ENCODE peak calls at places on chromosomes 16 and 17, in ten cellular contexts. L is SHP77; B is caudate nucleus; K is tibial nerve; T is stimulated activated CD4-positive, alpha-beta T cell treated with anti-CD3 and anti-CD28 coated beads, Interleukin-1b, Interleukin-23, amount 100 ng/mL, for 4 hours; I is anterior cingulate cortex; V is right lobe of liver; R is NCI-H748 treated with DMSO at 0.1 percent for 48 hours; W is NCI-H524; C is HEK293T. H is an unnamed sample.

GRCh38 chr16:54879681-54880080 is 51.0 kb upstream of the IRX5 start:
- DNase-seq in V (no peak), C (no peak), W (no peak), T (no peak), I (no peak), L (no peak), B (no peak), K (no peak), R (no peak), H (no peak)

GRCh38 chr16:7377231-7377630 is 44.6 kb downstream of the RBFOX1 start:
- DNase-seq in K (no peak), V (no peak), C (no peak), I (no peak), T (no peak), R (no peak), W (no peak), L (no peak), B (no peak), H (no peak)

GRCh38 chr16:69633375-69633774 is 67.6 kb downstream of the NFAT5 start:
- DNase-seq in I (no peak), C (no peak), K (no peak), W (no peak), R (no peak), V (no peak), B (no peak), L (no peak), T (no peak), H (no peak)

GRCh38 chr16:81337097-81337496 is 22.3 kb downstream of the GAN start:
- DNase-seq in V (no peak), I (no peak), C (no peak), K (no peak), R (no peak), T (no peak), B (no peak), W (no peak), L (no peak), H (no peak)

GRCh38 chr16:89102035-89102776 is 8.6 kb downstream of the ACSF3 start:
- DNase-seq in V (peak; percentile 35), R (no peak), B (no peak), L (no peak), C (no peak), T (no peak), W (no peak), I (no peak), K (no peak), H (no peak)

GRCh38 chr17:5396612-5397011 is 22.9 kb downstream of the NUP88 start:
- DNase-seq in C (no peak), I (no peak), L (no peak), V (no peak), B (no peak), T (no peak), R (no peak), K (no peak), W (no peak), H (no peak)

GRCh38 chr16:46688101-46688656 is 799 bp downstream of the VPS35 start:
- DNase-seq in C (no peak), W (no peak), T (no peak), I (peak; percentile 32), V (peak; percentile 58), B (no peak), K (no peak), L (peak; percentile 62), R (peak; percentile 32), H (peak; percentile 52)

GRCh38 chr16:8346291-8346690 is 244.0 kb downstream of the TMEM114 start:
- DNase-seq in L (no peak), T (no peak), C (no peak), R (no peak), K (no peak), B (no peak), W (no peak), I (no peak), V (no peak), H (no peak)

GRCh38 chr17:1110844-1111598 is 68.8 kb downstream of the ABR start:
- DNase-seq in V (no peak), B (no peak), R (no peak), I (no peak), K (no peak), T (no peak), W (no peak), L (peak; percentile 90), C (no peak), H (no peak)

GRCh38 chr17:47966079-47966519 is 4.8 kb upstream of the CDK5RAP3 start:
- DNase-seq in T (no peak), R (no peak), L (no peak), K (no peak), V (no peak), I (no peak), C (no peak), W (no peak), B (no peak), H (no peak)

GRCh38 chr17:67246648-67247415 is 1.8 kb upstream of the HELZ start:
- DNase-seq in C (peak; percentile 30), I (no peak), T (no peak), K (no peak), W (no peak), R (no peak), B (no peak), V (peak; percentile 63), L (peak; percentile 18), H (no peak)

GRCh38 chr17:45584092-45585036 is 93.8 kb upstream of the PLEKHM1 start:
- DNase-seq in K (no peak), R (no peak), V (peak; percentile 84), T (peak; percentile 31), I (no peak), B (no peak), C (peak; percentile 36), L (no peak), W (no peak), H (no peak)

GRCh38 chr17:321386-321941 is 31.1 kb downstream of the RPH3AL start:
- DNase-seq in L (no peak), W (no peak), I (no peak), T (no peak), K (no peak), C (no peak), V (peak; percentile 50), R (no peak), B (no peak), H (no peak)

GRCh38 chr17:16352303-16352837 is 899 bp downstream of the CENPV start:
- DNase-seq in B (peak; percentile 49), C (peak; percentile 55), K (no peak), R (peak; percentile 78), T (peak; percentile 6), W (peak; percentile 54), L (peak; percentile 99), V (peak; percentile 76), I (no peak), H (no peak)

GRCh38 chr16:68311316-68311620 is 449 bp downstream of the PRMT7 start:
- DNase-seq in B (no peak), W (no peak), L (peak; percentile 30), T (no peak), R (peak; percentile 0), K (no peak), I (no peak), V (no peak), C (peak; percentile 52), H (no peak)

GRCh38 chr17:29677139-29677834 is 54.6 kb upstream of the CORO6 start:
- DNase-seq in W (no peak), V (no peak), L (no peak), T (no peak), R (no peak), B (no peak), K (peak; percentile 58), C (no peak), I (no peak), H (no peak)

H was measured in C1 segment of cervical spinal cord.